ENCODE peak calls at places on chromosomes 11 and 22, in four cellular contexts. E, O, W and S are unnamed samples.
A peak's percentile ranks its signal among the peaks of the same experiment; 100 is the strongest.

GRCh38 chr22:19765477-19766234 is 5.1 kb downstream of the TBX1 start:
- DNase-seq in E (no peak), O (no peak), W (no peak), S (no peak)

GRCh38 chr22:49577168-49578060 is 250.3 kb downstream of the BRD1 start:
- DNase-seq in E (no peak), O (no peak), W (no peak), S (no peak)

GRCh38 chr11:125224391-125225015 is 60.0 kb downstream of the PKNOX2 start:
- DNase-seq in E (peak; percentile 75), O (peak; percentile 23), W (no peak), S (peak; percentile 65)

GRCh38 chr11:65811764-65812475 is 21.8 kb upstream of the SNX32 start:
- DNase-seq in E (peak; percentile 26), O (no peak), W (no peak), S (no peak)

GRCh38 chr22:45497746-45498145 is 4.9 kb upstream of the FBLN1 start:
- DNase-seq in E (peak; percentile 55), O (peak; percentile 63), W (no peak), S (no peak)

GRCh38 chr22:23401910-23402274 is 178.2 kb downstream of the IGLL1 start:
- DNase-seq in E (no peak), O (no peak), W (no peak), S (no peak)

GRCh38 chr11:12279672-12280108 is 97.7 kb upstream of the PARVA start:
- DNase-seq in E (no peak), O (no peak), W (no peak), S (no peak)

GRCh38 chr11:86063536-86063935 is 5.3 kb downstream of the PICALM start:
- DNase-seq in E (peak; percentile 32), O (no peak), W (no peak), S (no peak)

GRCh38 chr11:126403658-126404057 is 48.2 kb downstream of the ST3GAL4 start:
- DNase-seq in E (no peak), O (no peak), W (no peak), S (no peak)

GRCh38 chr11:33668468-33668825 is 32.2 kb downstream of the C11orf91 start:
- DNase-seq in E (no peak), O (no peak), W (no peak), S (no peak)

GRCh38 chr11:118908931-118909618 is 16.7 kb downstream of the BCL9L start:
- DNase-seq in E (peak; percentile 95), O (peak; percentile 92), W (peak; percentile 87), S (peak; percentile 97)

GRCh38 chr11:35373284-35373933 is 45.9 kb downstream of the SLC1A2 start:
- DNase-seq in E (no peak), O (peak; percentile 27), W (no peak), S (no peak)

GRCh38 chr11:33542921-33543320 is 157.7 kb downstream of the C11orf91 start:
- DNase-seq in E (peak; percentile 69), O (peak; percentile 40), W (no peak), S (peak; percentile 77)

GRCh38 chr22:26669060-26669481 is 11.7 kb downstream of the MIAT start:
- DNase-seq in E (peak; percentile 57), O (peak; percentile 63), W (peak; percentile 75), S (peak; percentile 66)

GRCh38 chr22:50326959-50327710 is at the start of gene DENND6B:
- DNase-seq in E (peak; percentile 85), O (peak; percentile 69), W (no peak), S (peak; percentile 72)

GRCh38 chr22:44783581-44783980 is 31.2 kb downstream of the ARHGAP8 start:
- DNase-seq in E (no peak), O (no peak), W (no peak), S (no peak)

GRCh38 chr11:77879218-77879617 is 58.3 kb downstream of the AAMDC start:
- DNase-seq in E (peak; percentile 63), O (peak; percentile 50), W (no peak), S (peak; percentile 81)

GRCh38 chr11:111633756-111634362 is 31.6 kb downstream of the SIK2 start:
- DNase-seq in E (peak; percentile 18), O (peak; percentile 35), W (no peak), S (peak; percentile 47)

GRCh38 chr11:61749607-61750217 is 2.7 kb upstream of the MYRF start:
- DNase-seq in E (peak; percentile 40), O (no peak), W (no peak), S (peak; percentile 54)

GRCh38 chr11:69572861-69573260 is 68.1 kb upstream of the CCND1 start:
- DNase-seq in E (no peak), O (no peak), W (no peak), S (no peak)

GRCh38 chr11:129795089-129795488 is 20.6 kb upstream of the TMEM45B start:
- DNase-seq in E (no peak), O (no peak), W (no peak), S (no peak)

GRCh38 chr22:25095869-25096268 is 103.8 kb upstream of the CRYBB3 start:
- DNase-seq in E (no peak), O (no peak), W (no peak), S (no peak)

DNA sequence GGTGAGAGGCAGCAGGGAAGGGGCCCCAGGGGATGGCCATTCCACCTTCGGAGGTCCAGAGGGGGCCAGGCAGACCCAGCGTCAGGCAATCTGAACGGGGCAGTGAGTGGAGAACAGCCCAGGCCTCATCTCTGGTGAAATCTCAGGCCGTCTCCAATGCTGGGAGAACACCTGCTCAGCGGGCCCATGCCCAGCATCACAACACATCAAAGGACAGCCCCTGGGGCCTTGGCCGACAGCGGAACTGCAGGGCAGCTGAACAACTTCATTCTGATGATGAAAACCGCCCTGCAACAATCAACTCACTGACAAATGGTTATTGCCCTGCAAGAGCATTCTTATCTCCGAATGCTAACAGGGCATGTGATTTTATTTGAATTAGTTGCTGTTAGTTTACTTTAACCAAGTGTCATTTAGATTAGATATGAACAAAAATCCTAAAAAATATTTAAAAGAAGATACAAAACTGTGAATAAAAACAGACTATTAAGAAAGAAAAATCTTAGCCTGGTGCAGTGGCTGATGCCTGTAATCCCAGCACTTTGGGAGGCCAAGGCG is 14.6 kb downstream of the CELSR1 start:
- DNase-seq in E (no peak), O (no peak), W (no peak), S (no peak)
- H3K4me3 ChIP-seq in E (no peak overlapping the region), O (no peak overlapping the region), W (no peak overlapping the region), S (no peak overlapping the region)

GRCh38 chr11:107565219-107565937 is at the start of gene ALKBH8:
- DNase-seq in E (peak; percentile 67), O (peak; percentile 58), W (no peak), S (peak; percentile 71)

GRCh38 chr11:107563702-107564101 is 1.8 kb downstream of the ALKBH8 start:
- DNase-seq in E (peak; percentile 69), O (peak; percentile 66), W (peak; percentile 41), S (peak; percentile 75)

GRCh38 chr11:107562647-107563208 is 2.8 kb downstream of the ALKBH8 start:
- DNase-seq in E (peak; percentile 26), O (peak; percentile 91), W (peak; percentile 55), S (peak; percentile 62)

GRCh38 chr11:107564877-107565218 is 687 bp downstream of the ALKBH8 start:
- DNase-seq in E (no peak), O (no peak), W (no peak), S (no peak)

GRCh38 chr11:107561688-107562087 is 3.8 kb downstream of the ALKBH8 start:
- DNase-seq in E (peak; percentile 39), O (peak; percentile 34), W (no peak), S (peak; percentile 61)
- TF ChIP-seq CTCF in E (no peak), O (no peak), W (no peak), S (no peak)

GRCh38 chr11:64242920-64243854 is 2.3 kb downstream of the FKBP2 start:
- DNase-seq in E (no peak), O (no peak), W (no peak), S (no peak)
- H3K4me3 ChIP-seq in E (no peak overlapping the region), O (no peak overlapping the region), W (peak overlapping the region; percentile 80), S (no peak overlapping the region)

DNA sequence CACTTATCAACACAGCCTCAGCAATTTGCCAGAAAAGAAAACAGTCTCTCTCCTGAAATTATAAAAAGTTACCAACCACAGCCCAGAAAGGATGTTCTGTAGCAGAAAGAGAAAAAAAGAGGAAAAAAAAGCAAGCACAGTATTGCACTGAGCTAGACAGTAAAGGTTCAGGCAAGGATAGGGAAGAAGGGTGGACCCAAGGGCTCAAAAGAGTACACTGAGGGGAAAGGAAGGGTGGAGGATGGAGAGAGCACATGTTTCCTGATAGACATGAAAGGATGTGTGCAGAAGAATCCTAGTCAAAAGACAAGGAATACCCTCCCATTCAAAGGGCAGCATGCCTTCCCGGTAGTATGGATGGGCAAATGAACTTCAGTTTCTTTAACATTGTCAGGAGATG is 59.1 kb downstream of the RRAS2 start:
- DNase-seq in E (no peak), O (no peak), W (no peak), S (peak; percentile 47)
- TF ChIP-seq CTCF in E (no peak), O (no peak), W (no peak), S (no peak)

GRCh38 chr22:48382197-48382596 is 1445.5 kb downstream of the BRD1 start:
- DNase-seq in E (no peak), O (no peak), W (no peak), S (no peak)

GRCh38 chr22:48378673-48379072 is 1449.0 kb downstream of the BRD1 start:
- DNase-seq in E (no peak), O (no peak), W (no peak), S (no peak)

GRCh38 chr22:48376936-48377335 is 1450.7 kb downstream of the BRD1 start:
- DNase-seq in E (no peak), O (no peak), W (no peak), S (no peak)

GRCh38 chr22:48380016-48380665 is 1447.5 kb downstream of the BRD1 start:
- DNase-seq in E (no peak), O (no peak), W (no peak), S (no peak)

GRCh38 chr22:48379371-48379770 is 1448.3 kb downstream of the BRD1 start:
- DNase-seq in E (no peak), O (no peak), W (no peak), S (no peak)
- H3K4me3 ChIP-seq in E (no peak overlapping the region), O (no peak overlapping the region), W (no peak overlapping the region), S (no peak overlapping the region)

GRCh38 chr11:67644472-67645418 is 5.2 kb upstream of the TBX10 start:
- DNase-seq in E (no peak), O (no peak), W (no peak), S (no peak)

GRCh38 chr11:67644042-67644441 is 4.5 kb upstream of the TBX10 start:
- DNase-seq in E (no peak), O (no peak), W (no peak), S (peak; percentile 24)

GRCh38 chr11:67646535-67647336 is 3.8 kb downstream of the ACY3 start:
- DNase-seq in E (no peak), O (no peak), W (no peak), S (no peak)

GRCh38 chr11:67647471-67647870 is 3.1 kb downstream of the ACY3 start:
- DNase-seq in E (no peak), O (no peak), W (no peak), S (no peak)

GRCh38 chr11:67645521-67646457 is 4.7 kb downstream of the ACY3 start:
- DNase-seq in E (no peak), O (no peak), W (no peak), S (no peak)
- TF ChIP-seq CTCF in E (no peak), O (no peak), W (no peak), S (no peak)

DNA sequence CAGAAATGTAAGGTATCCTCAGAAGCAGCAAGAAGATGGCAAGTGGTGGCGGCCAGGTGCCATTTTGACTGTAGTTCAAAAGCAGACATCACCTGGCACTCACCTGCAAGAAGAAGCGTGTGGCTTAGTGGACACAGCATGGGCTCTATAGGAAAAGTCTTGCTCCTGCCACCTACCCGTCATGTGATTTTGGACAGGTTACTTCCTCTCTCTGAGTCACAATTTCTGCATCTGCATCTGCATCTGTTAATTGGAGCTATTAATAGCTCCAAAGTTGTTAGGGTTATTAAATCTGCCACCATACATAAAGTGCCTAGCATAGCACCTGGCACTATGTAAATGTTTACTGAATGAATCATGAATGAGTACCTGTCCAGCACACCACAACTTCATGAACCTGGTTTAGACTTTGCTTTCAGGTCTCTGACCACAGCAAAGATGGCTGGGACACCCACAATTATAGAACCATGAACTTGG is 16.8 kb downstream of the RAB30 start:
- DNase-seq in E (no peak), O (no peak), W (no peak), S (no peak)
- H3K4me3 ChIP-seq in E (no peak overlapping the region), O (no peak overlapping the region), W (no peak overlapping the region), S (no peak overlapping the region)